ENCODE peak calls at places on chromosomes 2 and 18, in nine cellular contexts. Y, P, O, A, B, H, X, D and J are unnamed samples.

GRCh38 chr2:2960817-2961216 is 416.8 kb downstream of the EIPR1 start:
- DNase-seq in Y (no peak), P (no peak), O (no peak), A (no peak), B (no peak), H (no peak), X (no peak), D (no peak), J (no peak)

GRCh38 chr2:119234021-119235019 is 10.7 kb downstream of the STEAP3 start:
- DNase-seq in Y (peak; percentile 43), P (no peak), O (no peak), A (no peak), B (no peak), H (no peak), X (no peak), D (no peak), J (no peak)

GRCh38 chr2:111165084-111165483 is 44.4 kb downstream of the BCL2L11 start:
- DNase-seq in Y (no peak), P (no peak), O (no peak), A (no peak), B (peak; percentile 52), H (no peak), X (no peak), D (no peak), J (no peak)

GRCh38 chr2:149422337-149422990 is 92.1 kb downstream of the LYPD6 start:
- DNase-seq in Y (no peak), P (no peak), O (no peak), A (no peak), B (no peak), H (no peak), X (peak; percentile 10), D (no peak), J (no peak)

GRCh38 chr2:32812316-32812715 is 134.4 kb upstream of the LTBP1 start:
- DNase-seq in Y (no peak), P (no peak), O (no peak), A (no peak), B (peak; percentile 42), H (no peak), X (no peak), D (no peak), J (no peak)

GRCh38 chr18:80180778-80181564 is 66.3 kb downstream of the PARD6G start:
- DNase-seq in Y (no peak), P (no peak), O (no peak), A (no peak), B (no peak), H (no peak), X (no peak), D (no peak), J (no peak)

GRCh38 chr2:112061299-112061698 is 6.2 kb downstream of the TMEM87B start:
- DNase-seq in Y (no peak), P (no peak), O (no peak), A (no peak), B (no peak), H (no peak), X (no peak), D (no peak), J (no peak)

GRCh38 chr2:130287656-130288026 is 55.1 kb upstream of the IMP4 start:
- DNase-seq in Y (no peak), P (no peak), O (no peak), A (no peak), B (no peak), H (no peak), X (no peak), D (no peak), J (no peak)

GRCh38 chr2:198660491-198660890 is 797.2 kb downstream of the SATB2 start:
- DNase-seq in Y (no peak), P (no peak), O (no peak), A (no peak), B (no peak), H (no peak), X (no peak), D (no peak), J (no peak)

GRCh38 chr2:240494194-240494793 is 58.8 kb downstream of the GPC1 start:
- DNase-seq in Y (no peak), P (no peak), O (no peak), A (no peak), B (no peak), H (no peak), X (no peak), D (no peak), J (no peak)

GRCh38 chr2:41719756-41720155 is 328.1 kb upstream of the PKDCC start:
- DNase-seq in Y (no peak), P (no peak), O (no peak), A (no peak), B (no peak), H (no peak), X (no peak), D (no peak), J (no peak)

GRCh38 chr18:31643003-31643402 is 41.4 kb downstream of the B4GALT6 start:
- DNase-seq in Y (no peak), P (no peak), O (no peak), A (no peak), B (no peak), H (no peak), X (no peak), D (no peak), J (no peak)

GRCh38 chr18:54739476-54739875 is 88.8 kb upstream of the RAB27B start:
- DNase-seq in Y (no peak), P (no peak), O (no peak), A (no peak), B (no peak), H (no peak), X (no peak), D (no peak), J (no peak)

GRCh38 chr2:205180730-205181129 is 501.6 kb upstream of the NRP2 start:
- DNase-seq in Y (no peak), P (no peak), O (no peak), A (no peak), B (no peak), H (no peak), X (no peak), D (no peak), J (no peak)

GRCh38 chr2:108323619-108324018 is 34.9 kb downstream of the SULT1C2 start:
- DNase-seq in Y (no peak), P (no peak), O (no peak), A (no peak), B (no peak), H (no peak), X (peak; percentile 31), D (no peak), J (no peak)

GRCh38 chr2:121281107-121281506 is 3.9 kb downstream of the TFCP2L1 start:
- DNase-seq in Y (no peak), P (no peak), O (no peak), A (no peak), B (no peak), H (no peak), X (no peak), D (no peak), J (no peak)

GRCh38 chr18:57234346-57234745 is 87.5 kb downstream of the BOD1L2 start:
- DNase-seq in Y (no peak), P (no peak), O (no peak), A (no peak), B (no peak), H (no peak), X (no peak), D (no peak), J (no peak)

GRCh38 chr2:41774011-41774605 is 273.7 kb upstream of the PKDCC start:
- DNase-seq in Y (no peak), P (no peak), O (no peak), A (no peak), B (no peak), H (no peak), X (no peak), D (no peak), J (no peak)

GRCh38 chr2:211494085-211494484 is 937.7 kb downstream of the CPS1 start:
- DNase-seq in Y (no peak), P (no peak), O (no peak), A (no peak), B (no peak), H (no peak), X (no peak), D (no peak), J (no peak)
- H3K4me3 ChIP-seq in Y (no peak overlapping the region), P (no peak overlapping the region), O (no peak overlapping the region), A (no peak overlapping the region), B (no peak overlapping the region), H (no peak overlapping the region), X (no peak overlapping the region), D (no peak overlapping the region), J (no peak overlapping the region)

GRCh38 chr2:9665903-9666302 is 35.1 kb upstream of the YWHAQ start:
- DNase-seq in Y (no peak), P (no peak), O (no peak), A (peak; percentile 58), B (no peak), H (no peak), X (peak; percentile 90), D (no peak), J (no peak)
- TF ChIP-seq CTCF in Y (no peak), P (no peak), O (no peak), A (no peak), B (no peak), H (no peak), X (no peak), D (no peak), J (no peak)

GRCh38 chr2:11744631-11745394 is 1.6 kb upstream of the LPIN1 start:
- DNase-seq in Y (peak; percentile 74), P (no peak), O (no peak), A (peak; percentile 16), B (peak; percentile 45), H (peak; percentile 47), X (peak; percentile 19), D (peak; percentile 47), J (no peak)
- H3K4me3 ChIP-seq in Y (peak overlapping the region; percentile 51), P (no peak overlapping the region), O (no peak overlapping the region), A (no peak overlapping the region), B (no peak overlapping the region), H (no peak overlapping the region), X (no peak overlapping the region), D (no peak overlapping the region), J (no peak overlapping the region)

GRCh38 chr2:201343559-201343958 is 13.6 kb downstream of the FLACC1 start:
- DNase-seq in Y (peak; percentile 24), P (no peak), O (no peak), A (no peak), B (no peak), H (no peak), X (no peak), D (no peak), J (no peak)

GRCh38 chr2:201345636-201346213 is 11.4 kb downstream of the FLACC1 start:
- DNase-seq in Y (no peak), P (no peak), O (no peak), A (no peak), B (no peak), H (no peak), X (no peak), D (no peak), J (no peak)

GRCh38 chr2:201347154-201347553 is 10.0 kb downstream of the FLACC1 start:
- DNase-seq in Y (no peak), P (no peak), O (no peak), A (no peak), B (no peak), H (no peak), X (no peak), D (no peak), J (no peak)

GRCh38 chr2:201344663-201345366 is 12.3 kb downstream of the FLACC1 start:
- DNase-seq in Y (peak; percentile 61), P (peak; percentile 16), O (no peak), A (no peak), B (no peak), H (no peak), X (no peak), D (no peak), J (no peak)

DNA sequence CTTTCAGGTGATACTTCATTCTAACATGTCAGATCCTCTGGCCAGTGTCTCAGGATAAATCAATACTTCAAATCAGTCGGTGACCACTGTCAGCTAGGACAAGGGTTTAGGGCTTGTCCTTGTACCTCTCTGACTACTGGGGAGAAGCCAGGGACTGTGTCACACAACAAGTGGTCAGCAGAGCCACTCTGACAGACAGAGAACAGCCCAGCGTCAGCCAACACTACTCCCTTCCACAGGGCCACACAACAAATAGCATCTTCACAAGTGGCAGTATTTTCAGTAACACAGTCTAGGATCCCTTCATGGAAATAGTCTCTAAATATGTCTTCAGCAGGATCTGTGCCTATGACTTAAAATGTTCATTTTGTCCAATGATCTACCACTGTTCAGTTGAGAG is 14.2 kb downstream of the FLACC1 start:
- DNase-seq in Y (no peak), P (no peak), O (no peak), A (no peak), B (no peak), H (no peak), X (no peak), D (no peak), J (no peak)
- TF ChIP-seq CTCF in Y (no peak), P (no peak), O (no peak), A (no peak), B (no peak), H (no peak), X (no peak), D (no peak), J (no peak)